ENCODE peak calls at places on chromosomes 12 and 14, in eight cellular contexts. F is pancreas, W is stomach, R is BJ, H is HEK293T, O is HFFc6, K is Peyer's patch, L is NCI-H1105. B is an unnamed sample.

GRCh38 chr14:68372363-68372762 is 420.5 kb downstream of the ZFP36L1 start:
- DNase-seq in O (no peak), R (no peak), W (no peak), F (no peak), L (no peak), K (no peak), H (no peak), B (no peak)

GRCh38 chr14:74684444-74684843 is 28.4 kb downstream of the AREL1 start:
- DNase-seq in R (no peak), L (no peak), O (no peak), F (no peak), K (no peak), H (no peak), W (no peak), B (no peak)

GRCh38 chr12:51972849-51973273 is 21.4 kb downstream of the ACVR1B start:
- DNase-seq in F (no peak), H (no peak), W (peak; percentile 44), O (no peak), L (no peak), K (no peak), R (no peak), B (peak; percentile 20)

GRCh38 chr14:33280646-33281045 is 342.0 kb downstream of the NPAS3 start:
- DNase-seq in K (no peak), O (no peak), F (no peak), L (no peak), W (no peak), R (no peak), H (no peak), B (peak; percentile 9)

GRCh38 chr12:124564232-124564958 is 3.0 kb downstream of the NCOR2 start:
- DNase-seq in O (no peak), W (no peak), R (no peak), F (no peak), L (no peak), K (peak; percentile 43), H (no peak), B (no peak)

GRCh38 chr12:58393152-58393551 is 451.8 kb downstream of the ATP23 start:
- DNase-seq in F (no peak), O (peak; percentile 37), R (no peak), H (no peak), L (no peak), K (no peak), W (no peak), B (no peak)

GRCh38 chr12:28855761-28856160 is 293.3 kb upstream of the FAR2 start:
- DNase-seq in R (no peak), F (no peak), W (no peak), L (no peak), K (no peak), O (no peak), H (no peak), B (no peak)

GRCh38 chr12:116066381-116067230 is 210.9 kb downstream of the MED13L start:
- DNase-seq in L (no peak), H (peak; percentile 56), W (peak; percentile 57), R (no peak), F (no peak), O (peak; percentile 29), K (peak; percentile 52), B (no peak)

GRCh38 chr12:130764073-130764472 is 48.0 kb upstream of the RIMBP2 start:
- DNase-seq in H (no peak), R (no peak), K (no peak), F (no peak), L (no peak), W (no peak), O (peak; percentile 1), B (no peak)

GRCh38 chr14:94614802-94615201 is 2.6 kb downstream of the SERPINA3 start:
- DNase-seq in L (no peak), F (no peak), R (no peak), O (no peak), K (no peak), W (no peak), H (no peak), B (no peak)

GRCh38 chr12:56628671-56629458 is 1.3 kb downstream of the BAZ2A start:
- DNase-seq in H (peak; percentile 39), L (no peak), F (peak; percentile 72), K (peak; percentile 69), W (peak; percentile 70), O (peak; percentile 56), R (no peak), B (peak; percentile 57)

GRCh38 chr12:111057726-111058125 is 137.3 kb upstream of the MYL2 start:
- DNase-seq in R (no peak), K (no peak), L (peak; percentile 13), O (no peak), F (no peak), W (no peak), H (no peak), B (no peak)

GRCh38 chr12:130878193-130879185 is 6.6 kb downstream of the RAN start:
- DNase-seq in R (no peak), W (no peak), F (no peak), L (no peak), H (no peak), O (no peak), K (no peak), B (no peak)

GRCh38 chr14:58547649-58548048 is 90.1 kb upstream of the DACT1 start:
- DNase-seq in R (no peak), K (no peak), O (no peak), W (no peak), H (no peak), L (no peak), F (no peak), B (no peak)

GRCh38 chr12:53968214-53969127 is 4.5 kb upstream of the HOXC11 start:
- DNase-seq in W (no peak), H (no peak), L (no peak), F (no peak), R (no peak), O (no peak), K (no peak), B (no peak)

GRCh38 chr14:78972440-78972839 is 802.3 kb downstream of the NRXN3 start:
- DNase-seq in W (no peak), R (no peak), H (no peak), O (no peak), K (no peak), L (no peak), F (no peak), B (no peak)

GRCh38 chr12:25023808-25024207 is 74.9 kb upstream of the BCAT1 start:
- DNase-seq in L (no peak), H (no peak), F (no peak), K (no peak), R (no peak), O (no peak), W (no peak), B (no peak)

GRCh38 chr12:90128526-90128925 is 419.9 kb upstream of the ATP2B1 start:
- DNase-seq in R (no peak), W (no peak), K (no peak), O (no peak), F (no peak), H (no peak), L (no peak), B (no peak)

GRCh38 chr14:41607966-41608663 is 1.4 kb downstream of the LRFN5 start:
- DNase-seq in H (peak; percentile 10), R (no peak), O (no peak), K (no peak), F (peak; percentile 52), W (no peak), L (peak; percentile 77), B (no peak)

GRCh38 chr14:79057333-79057732 is 887.2 kb downstream of the NRXN3 start:
- DNase-seq in O (no peak), F (no peak), R (no peak), K (no peak), W (no peak), L (no peak), H (no peak), B (no peak)

GRCh38 chr12:77213316-77213715 is 147.9 kb upstream of the E2F7 start:
- DNase-seq in H (no peak), W (peak; percentile 36), R (no peak), O (no peak), K (no peak), L (no peak), F (no peak), B (no peak)

GRCh38 chr12:113136128-113136989 is 798 bp upstream of the RASAL1 start:
- DNase-seq in O (no peak), K (no peak), H (no peak), R (no peak), L (no peak), W (peak; percentile 50), F (no peak), B (no peak)

GRCh38 chr12:57479376-57480115 is at the start of gene ARHGAP9:
- DNase-seq in L (no peak), W (no peak), O (no peak), F (no peak), H (no peak), R (no peak), K (no peak), B (no peak)

GRCh38 chr14:35534884-35535793 is 1.2 kb downstream of the INSM2 start:
- DNase-seq in K (peak; percentile 72), O (peak; percentile 51), H (peak; percentile 80), F (peak; percentile 87), W (peak; percentile 63), R (no peak), L (peak; percentile 32), B (no peak)

GRCh38 chr12:53231859-53232640 is at the start of gene RARG:
- DNase-seq in O (peak; percentile 43), H (no peak), W (peak; percentile 63), R (no peak), L (no peak), F (peak; percentile 77), K (peak; percentile 59), B (no peak)

GRCh38 chr12:1662761-1663439 is 28.0 kb upstream of the ADIPOR2 start:
- DNase-seq in O (no peak), W (peak; percentile 73), L (no peak), R (no peak), K (peak; percentile 88), H (peak; percentile 37), F (peak; percentile 74), B (no peak)

GRCh38 chr12:81627336-81628189 is 131.6 kb downstream of the PPFIA2 start:
- DNase-seq in R (no peak), H (peak; percentile 22), K (no peak), W (no peak), O (peak; percentile 32), F (no peak), L (peak; percentile 55), B (no peak)

GRCh38 chr14:68939893-68940613 is 39.0 kb downstream of the ACTN1 start:
- DNase-seq in W (peak; percentile 48), O (peak; percentile 93), K (peak; percentile 62), H (peak; percentile 67), F (no peak), R (peak; percentile 92), L (no peak), B (peak; percentile 96)

GRCh38 chr14:68458253-68458652 is 334.6 kb downstream of the ZFP36L1 start:
- DNase-seq in K (no peak), O (no peak), H (no peak), W (no peak), L (no peak), R (no peak), F (no peak), B (no peak)

GRCh38 chr12:101186291-101186690 is 23.7 kb downstream of the SLC5A8 start:
- DNase-seq in W (no peak), K (no peak), F (no peak), O (no peak), R (no peak), L (no peak), H (no peak), B (no peak)

GRCh38 chr12:24947541-24948451 is 1.1 kb downstream of the BCAT1 start:
- DNase-seq in O (no peak), L (no peak), W (no peak), R (no peak), F (no peak), H (no peak), K (no peak), B (no peak)

B was measured in GM04503.